ENCODE peak calls at places on chromosomes 3 and 15, in seven cellular contexts. I is IMR-90; P is PC-3; K is naive thymus-derived CD8-positive, alpha-beta T cell; V is Right ventricle myocardium superior; L is left cardiac atrium; X is right cardiac atrium. G is an unnamed sample.

GRCh38 chr15:88982304-88982945 is 69.2 kb upstream of the MFGE8 start:
- ATAC-seq in I (peak), P (peak), K (no peak), V (peak), L (peak), X (peak), G (peak)

GRCh38 chr15:83733691-83734090 is 79.8 kb downstream of the ADAMTSL3 start:
- ATAC-seq in I (no peak), P (no peak), K (no peak), V (no peak), L (no peak), X (no peak), G (no peak)

GRCh38 chr3:46959169-46959515 is 17.4 kb downstream of the CCDC12 start:
- ATAC-seq in I (no peak), P (no peak), K (peak), V (peak), L (peak), X (no peak), G (peak)

GRCh38 chr3:170054204-170054603 is 16.4 kb downstream of the GPR160 start:
- ATAC-seq in I (no peak), P (peak), K (peak), V (no peak), L (no peak), X (no peak), G (no peak)

GRCh38 chr3:59245300-59245878 is 195.6 kb upstream of the CFAP20DC start:
- ATAC-seq in I (no peak), P (no peak), K (no peak), V (peak), L (peak), X (peak), G (no peak)

GRCh38 chr15:33292718-33293307 is 18.0 kb upstream of the RYR3 start:
- ATAC-seq in I (peak), P (peak), K (no peak), V (peak), L (peak), X (peak), G (no peak)

GRCh38 chr3:20076296-20076997 is 36.2 kb downstream of the KAT2B start:
- ATAC-seq in I (peak), P (no peak), K (no peak), V (no peak), L (no peak), X (no peak), G (no peak)

GRCh38 chr3:64399205-64399800 is 174.0 kb upstream of the PRICKLE2 start:
- ATAC-seq in I (peak), P (peak), K (no peak), V (peak), L (peak), X (peak), G (no peak)

GRCh38 chr3:116614795-116615362 is 94.7 kb upstream of the TUSC7 start:
- ATAC-seq in I (peak), P (no peak), K (no peak), V (no peak), L (no peak), X (no peak), G (no peak)

GRCh38 chr3:98563661-98564281 is 29.6 kb downstream of the CPOX start:
- ATAC-seq in I (peak), P (peak), K (peak), V (no peak), L (no peak), X (no peak), G (peak)

GRCh38 chr3:185339945-185340344 is 23.0 kb upstream of the MAP3K13 start:
- ATAC-seq in I (no peak), P (no peak), K (no peak), V (no peak), L (no peak), X (no peak), G (no peak)

GRCh38 chr3:133209871-133210550 is 171.8 kb downstream of the TMEM108 start:
- ATAC-seq in I (peak), P (no peak), K (no peak), V (no peak), L (no peak), X (no peak), G (peak)

GRCh38 chr3:170476291-170476690 is 57.6 kb downstream of the CLDN11 start:
- ATAC-seq in I (no peak), P (peak), K (no peak), V (no peak), L (peak), X (no peak), G (no peak)

GRCh38 chr3:187799942-187800637 is 54.8 kb upstream of the BCL6 start:
- ATAC-seq in I (no peak), P (peak), K (peak), V (no peak), L (no peak), X (no peak), G (no peak)

GRCh38 chr3:25338158-25338725 is 89.8 kb upstream of the RARB start:
- ATAC-seq in I (no peak), P (no peak), K (no peak), V (no peak), L (no peak), X (no peak), G (no peak)

G was measured in stimulated activated memory B cell treated with anti-CD40 and anti-IgM and Interleukin-4, amounts not matched to agents 10 μg/mL and 1 μg/mL and 100 μg/mL, for 72 hours.